ENCODE peak calls at places on chromosomes 4 and X, in four cellular contexts. C is anterior cingulate cortex; S is stimulated activated CD4-positive, alpha-beta T cell treated with anti-CD3 and anti-CD28 coated beads, Interleukin-4, amount 100 ng/mL, for 24 hours; F is A549. U is an unnamed sample.

GRCh38 chr4:122688529-122688928 is 44.0 kb upstream of the BBS12 start:
- DNase-seq in F (no peak), C (no peak), S (no peak), U (no peak)

GRCh38 chr4:138256608-138257007 is 14.5 kb upstream of the SLC7A11 start:
- DNase-seq in F (no peak), C (no peak), S (no peak), U (no peak)

GRCh38 chr4:27084685-27085356 is 224.2 kb downstream of the STIM2 start:
- DNase-seq in F (no peak), S (peak; percentile 10), C (no peak), U (no peak)

GRCh38 chr4:82779032-82779431 is 19.6 kb downstream of the SCD5 start:
- DNase-seq in F (peak; percentile 16), S (no peak), C (no peak), U (no peak)

GRCh38 chr4:6458528-6458927 is 13.9 kb downstream of the PPP2R2C start:
- DNase-seq in S (no peak), C (no peak), F (no peak), U (no peak)

GRCh38 chr4:26441110-26441509 is 49.2 kb downstream of the CCKAR start:
- DNase-seq in S (no peak), F (no peak), C (no peak), U (no peak)

GRCh38 chr4:38601244-38601915 is 62.6 kb upstream of the KLF3 start:
- DNase-seq in F (peak; percentile 44), S (no peak), C (no peak), U (no peak)

GRCh38 chr4:7383251-7383650 is 51.5 kb downstream of the PSAPL1 start:
- DNase-seq in F (no peak), S (no peak), C (no peak), U (no peak)

GRCh38 chr4:6762244-6762615 is 20.3 kb upstream of the KIAA0232 start:
- DNase-seq in F (no peak), S (no peak), C (no peak), U (no peak)

GRCh38 chrX:124981420-124981819 is 338.3 kb upstream of the TEX13C start:
- DNase-seq in S (no peak), C (no peak), F (no peak), U (no peak)

GRCh38 chr4:78781925-78782324 is 5.8 kb downstream of the BMP2K start:
- DNase-seq in C (no peak), S (no peak), F (no peak), U (no peak)

GRCh38 chr4:139861471-139861870 is 195.9 kb downstream of the MGST2 start:
- DNase-seq in C (no peak), S (no peak), F (no peak), U (no peak)

GRCh38 chrX:23503835-23504539 is 163.3 kb upstream of the PRDX4 start:
- DNase-seq in S (no peak), F (peak; percentile 76), C (no peak), U (no peak)

GRCh38 chr4:119394826-119395225 is 72.9 kb upstream of the FABP2 start:
- DNase-seq in F (no peak), S (no peak), C (no peak), U (no peak)

GRCh38 chrX:103608305-103608963 is 671 bp downstream of the TCEAL3 start:
- DNase-seq in C (no peak), S (no peak), F (no peak), U (no peak)

GRCh38 chr4:169164669-169165415 is 105.9 kb downstream of the SH3RF1 start:
- DNase-seq in C (no peak), S (no peak), F (no peak), U (no peak)

GRCh38 chr4:73443224-73443623 is 7.2 kb downstream of the AFP start:
- DNase-seq in C (no peak), F (no peak), S (no peak), U (no peak)

GRCh38 chr4:143344011-143344410 is 7.3 kb downstream of the GAB1 start:
- DNase-seq in C (no peak), F (no peak), S (no peak), U (no peak)

GRCh38 chr4:110639207-110640092 is 16.6 kb upstream of the PITX2 start:
- DNase-seq in S (no peak), F (no peak), C (no peak), U (no peak)

GRCh38 chr4:152011469-152011868 is 250.7 kb upstream of the GATB start:
- DNase-seq in C (no peak), F (no peak), S (no peak), U (no peak)

GRCh38 chr4:70601422-70602039 is 9.5 kb downstream of the AMBN start:
- DNase-seq in S (peak; percentile 66), C (no peak), F (peak; percentile 82), U (peak; percentile 65)

GRCh38 chrX:31266172-31267076 is 194.6 kb upstream of the FTHL17 start:
- DNase-seq in F (no peak), S (no peak), C (peak; percentile 0), U (no peak)

GRCh38 chr4:101938836-101939235 is 148.3 kb downstream of the BANK1 start:
- DNase-seq in S (no peak), C (no peak), F (no peak), U (no peak)

U was measured in naive thymus-derived CD4-positive, alpha-beta T cell.